ENCODE peak calls at places on chromosome 7, in five cellular contexts. T is MCF 10A, R is skeletal muscle cell, B is osteocyte, O is colonic mucosa. N is an unnamed sample.

GRCh38 chr7:45055594-45056219 is 33.1 kb downstream of the NACAD start:
- DNase-seq in R (no peak), B (no peak), T (no peak), O (no peak), N (no peak)

GRCh38 chr7:102321351-102322201 is 34.7 kb downstream of the SPDYE6 start:
- DNase-seq in T (no peak), B (no peak), R (no peak), O (peak; percentile 20), N (no peak)

GRCh38 chr7:43501881-43502280 is 81.0 kb upstream of the STK17A start:
- DNase-seq in O (no peak), R (peak; percentile 44), B (no peak), T (peak; percentile 31), N (no peak)

GRCh38 chr7:138934861-138935260 is 46.3 kb downstream of the KIAA1549 start:
- DNase-seq in T (no peak), B (no peak), R (peak; percentile 13), O (no peak), N (no peak)

GRCh38 chr7:118511146-118511545 is 286.6 kb downstream of the ANKRD7 start:
- DNase-seq in R (no peak), B (no peak), T (no peak), O (no peak), N (no peak)

GRCh38 chr7:129914536-129915272 is 38.1 kb downstream of the UBE2H start:
- DNase-seq in T (no peak), R (no peak), O (no peak), B (no peak), N (no peak)

GRCh38 chr7:120273476-120273975 is 551 bp downstream of the KCND2 start:
- DNase-seq in T (no peak), R (no peak), O (no peak), B (no peak), N (peak; percentile 49)

GRCh38 chr7:116399808-116400207 is 99.7 kb upstream of the CAV2 start:
- DNase-seq in B (no peak), O (no peak), R (no peak), T (no peak), N (no peak)

GRCh38 chr7:109663806-109664205 is 1094.1 kb downstream of the DNAJB9 start:
- DNase-seq in O (no peak), R (no peak), T (no peak), B (no peak), N (no peak)

GRCh38 chr7:94266278-94266677 is 128.4 kb upstream of the COL1A2 start:
- DNase-seq in T (peak; percentile 94), R (peak; percentile 34), O (peak; percentile 19), B (no peak), N (no peak)

GRCh38 chr7:20176552-20177242 is 40.5 kb downstream of the MACC1 start:
- DNase-seq in O (no peak), T (no peak), R (no peak), B (no peak), N (no peak)

GRCh38 chr7:104894998-104895850 is 118.8 kb upstream of the KMT2E start:
- DNase-seq in O (no peak), R (no peak), B (no peak), T (no peak), N (no peak)

GRCh38 chr7:150788474-150789269 is 11.5 kb downstream of the TMEM176B start:
- DNase-seq in T (no peak), R (peak; percentile 92), O (peak; percentile 56), B (no peak), N (no peak)

GRCh38 chr7:131370523-131370968 is 42.9 kb downstream of the MKLN1 start:
- DNase-seq in B (no peak), T (peak; percentile 24), O (no peak), R (no peak), N (no peak)

GRCh38 chr7:57820477-57820876 is 370.5 kb downstream of the ZNF716 start:
- DNase-seq in R (no peak), T (no peak), O (no peak), B (no peak), N (no peak)

GRCh38 chr7:24213311-24213710 is 70.7 kb upstream of the NPY start:
- DNase-seq in T (no peak), R (no peak), B (no peak), O (no peak), N (no peak)

GRCh38 chr7:51121945-51122425 is 194.6 kb downstream of the COBL start:
- DNase-seq in T (no peak), O (no peak), B (peak; percentile 60), R (no peak), N (no peak)

GRCh38 chr7:139675127-139676110 is 102.4 kb downstream of the HIPK2 start:
- DNase-seq in T (peak; percentile 20), B (no peak), O (no peak), R (no peak), N (no peak)

GRCh38 chr7:155227788-155228458 is 69.8 kb upstream of the INSIG1 start:
- DNase-seq in O (no peak), B (no peak), R (no peak), T (no peak), N (no peak)

GRCh38 chr7:127648986-127649385 is 3.0 kb upstream of the SND1 start:
- DNase-seq in B (no peak), T (no peak), O (no peak), R (no peak), N (no peak)

N was measured in lower lobe of right lung.